ENCODE peak calls at places on chromosomes 12 and 14, in six cellular contexts. R is NCI-H1092 treated with DMSO at 0.1 percent for 48 hours, O is RPMI8226, H is NCI-H1048, K is tibial artery, U is progenitor cell of endocrine pancreas. V is an unnamed sample.

GRCh38 chr14:31580234-31580633 is 19.0 kb downstream of the NUBPL start:
- DNase-seq in R (no peak), O (no peak), H (no peak), K (no peak), U (no peak), V (no peak)

GRCh38 chr14:92161521-92161920 is 39.8 kb downstream of the CPSF2 start:
- DNase-seq in R (no peak), O (no peak), H (no peak), K (no peak), U (no peak), V (no peak)

GRCh38 chr12:79591988-79592387 is 98.8 kb downstream of the PAWR start:
- DNase-seq in R (no peak), O (no peak), H (no peak), K (no peak), U (no peak), V (no peak)

GRCh38 chr14:69288001-69288771 is 28.2 kb downstream of the GALNT16 start:
- DNase-seq in R (no peak), O (no peak), H (no peak), K (peak), U (no peak), V (no peak)

GRCh38 chr12:96487214-96487613 is 2.2 kb upstream of the CFAP54 start:
- DNase-seq in R (no peak), O (no peak), H (no peak), K (no peak), U (no peak), V (peak)

GRCh38 chr14:68692916-68693771 is 99.7 kb downstream of the ZFP36L1 start:
- DNase-seq in R (no peak), O (no peak), H (no peak), K (peak), U (no peak), V (peak)

GRCh38 chr12:85835810-85836715 is at the start of gene RASSF9:
- DNase-seq in R (no peak), O (no peak), H (no peak), K (peak), U (no peak), V (no peak)

GRCh38 chr12:39393890-39394289 is 49.0 kb downstream of the KIF21A start:
- DNase-seq in R (no peak), O (no peak), H (no peak), K (no peak), U (no peak), V (no peak)